ENCODE peak calls at places on chromosomes 11 and 22, in ten cellular contexts. X is left ventricle myocardium inferior, D is cardiac fibroblast, W is ascending aorta, Q is hepatocyte, G is adrenal gland, S is Calu3, R is AG09309, F is CD14-positive monocyte, E is heart left ventricle. P is an unnamed sample.

GRCh38 chr11:110125632-110126031 is 32.4 kb downstream of the ZC3H12C start:
- DNase-seq in X (no peak), G (peak), R (no peak), Q (peak), S (no peak), W (no peak), D (peak), F (no peak), E (no peak), P (peak)

GRCh38 chr11:111418436-111418787 is 39.3 kb upstream of the POU2AF1 start:
- DNase-seq in X (no peak), S (no peak), D (no peak), F (no peak), Q (no peak), G (no peak), W (no peak), E (no peak), R (no peak), P (no peak)

GRCh38 chr11:61415381-61415780 is 14.4 kb downstream of the CPSF7 start:
- DNase-seq in S (no peak), W (no peak), R (no peak), Q (no peak), X (no peak), E (no peak), F (no peak), D (no peak), G (no peak), P (no peak)

GRCh38 chr11:1128333-1129142 is 29.2 kb upstream of the MUC5AC start:
- DNase-seq in W (peak), S (peak), F (no peak), G (no peak), Q (no peak), D (no peak), E (no peak), X (no peak), R (no peak), P (no peak)

GRCh38 chr11:112219476-112220232 is 6.6 kb upstream of the PTS start:
- DNase-seq in G (peak), S (peak), F (no peak), D (peak), W (peak), X (no peak), R (peak), E (no peak), Q (peak), P (peak)

GRCh38 chr11:78082146-78082545 is 2.5 kb upstream of the NDUFC2 start:
- DNase-seq in S (no peak), X (no peak), Q (no peak), E (no peak), F (no peak), D (no peak), W (no peak), G (no peak), R (no peak), P (no peak)

GRCh38 chr22:44988671-44989070 is 21.1 kb downstream of the PHF21B start:
- DNase-seq in S (no peak), Q (no peak), E (no peak), G (no peak), W (no peak), X (no peak), R (no peak), F (no peak), D (no peak), P (no peak)

GRCh38 chr11:131425285-131425684 is 54.9 kb downstream of the NTM start:
- DNase-seq in S (no peak), D (no peak), X (no peak), W (no peak), R (no peak), F (no peak), E (no peak), G (no peak), Q (no peak), P (no peak)

GRCh38 chr22:45082795-45083194 is 73.0 kb upstream of the PHF21B start:
- DNase-seq in X (no peak), F (no peak), E (no peak), R (no peak), Q (no peak), S (peak), D (peak), W (no peak), G (no peak), P (no peak)

GRCh38 chr11:35144811-35145210 is 5.8 kb downstream of the CD44 start:
- DNase-seq in E (no peak), W (no peak), Q (no peak), S (no peak), X (no peak), F (no peak), R (no peak), D (peak), G (no peak), P (no peak)

GRCh38 chr22:19224985-19225384 is 46.4 kb upstream of the SLC25A1 start:
- DNase-seq in Q (no peak), X (no peak), D (no peak), S (no peak), R (no peak), W (no peak), E (no peak), F (no peak), G (no peak), P (no peak)

GRCh38 chr11:108063410-108063809 is 54.7 kb downstream of the CUL5 start:
- DNase-seq in S (no peak), Q (no peak), D (no peak), E (no peak), X (no peak), W (no peak), R (no peak), G (no peak), F (no peak), P (no peak)

GRCh38 chr11:74278721-74279148 is 32.7 kb downstream of the P4HA3 start:
- DNase-seq in X (peak), D (peak), F (no peak), R (peak), W (peak), E (peak), S (no peak), Q (peak), G (peak), P (peak)

GRCh38 chr11:117580866-117581265 is 216.2 kb downstream of the DSCAML1 start:
- DNase-seq in G (no peak), X (no peak), S (no peak), R (no peak), E (no peak), Q (no peak), D (no peak), W (no peak), F (no peak), P (no peak)

GRCh38 chr11:128345316-128345715 is 242.0 kb downstream of the ETS1 start:
- DNase-seq in F (no peak), X (no peak), G (no peak), R (no peak), W (no peak), E (no peak), Q (no peak), D (no peak), S (no peak), P (no peak)
- TF ChIP-seq CTCF in F (no peak), X (no peak), G (no peak), R (no peak), W (no peak), E (no peak), Q (no peak), D (no peak), S (no peak), P (no peak)

GRCh38 chr11:133168016-133168415 is 364.3 kb downstream of the OPCML start:
- DNase-seq in Q (no peak), S (no peak), G (no peak), F (no peak), W (no peak), E (no peak), R (no peak), D (no peak), X (no peak), P (no peak)

GRCh38 chr11:133160754-133161153 is 371.5 kb downstream of the OPCML start:
- DNase-seq in G (no peak), E (no peak), Q (no peak), R (no peak), X (no peak), W (no peak), F (no peak), S (no peak), D (no peak), P (no peak)

GRCh38 chr11:133162228-133162627 is 370.1 kb downstream of the OPCML start:
- DNase-seq in Q (peak), F (no peak), W (no peak), X (no peak), G (no peak), D (no peak), R (no peak), E (no peak), S (no peak), P (no peak)

GRCh38 chr11:133163463-133164419 is 368.6 kb downstream of the OPCML start:
- DNase-seq in S (peak), R (peak), W (no peak), X (no peak), Q (peak), E (peak), G (no peak), F (no peak), D (peak), P (peak)

GRCh38 chr11:133164986-133165385 is 367.3 kb downstream of the OPCML start:
- DNase-seq in W (no peak), E (no peak), Q (no peak), G (no peak), F (no peak), X (no peak), D (no peak), S (no peak), R (no peak), P (no peak)
- TF ChIP-seq CTCF in W (no peak), E (no peak), Q (no peak), G (no peak), F (no peak), X (no peak), D (no peak), S (no peak), R (no peak), P (no peak)

GRCh38 chr11:16365456-16366355 is 9.4 kb upstream of the SOX6 start:
- DNase-seq in G (no peak), D (no peak), E (no peak), R (no peak), S (no peak), F (no peak), X (no peak), Q (no peak), W (no peak), P (no peak)

GRCh38 chr11:16363709-16364108 is 7.4 kb upstream of the SOX6 start:
- DNase-seq in Q (no peak), W (no peak), X (no peak), R (no peak), G (no peak), F (no peak), D (no peak), S (no peak), E (no peak), P (no peak)

GRCh38 chr11:16372355-16372754 is 16.0 kb upstream of the SOX6 start:
- DNase-seq in X (no peak), S (no peak), W (no peak), E (no peak), F (no peak), D (no peak), G (no peak), Q (no peak), R (no peak), P (no peak)

GRCh38 chr11:16364250-16364649 is 7.9 kb upstream of the SOX6 start:
- DNase-seq in G (no peak), W (no peak), Q (no peak), S (no peak), E (no peak), X (no peak), R (no peak), D (no peak), F (no peak), P (no peak)

DNA sequence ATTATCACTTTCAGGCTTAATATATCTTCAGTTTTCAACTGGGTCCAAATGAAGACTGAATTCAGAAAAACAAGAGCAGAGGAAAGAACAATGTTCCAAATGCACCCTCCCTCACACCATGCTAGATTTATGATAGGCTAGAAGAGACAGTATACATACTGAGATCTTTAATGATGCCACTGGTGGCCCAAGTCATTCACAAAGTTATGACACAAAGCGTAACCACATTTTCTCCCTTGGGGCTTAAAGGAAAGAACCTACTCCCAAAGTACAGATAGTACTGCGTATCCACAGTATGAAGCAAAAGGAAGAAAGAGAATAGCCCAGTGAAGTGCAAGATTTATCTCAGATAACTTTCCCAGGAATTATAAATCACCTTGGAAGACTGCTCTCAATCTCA is 10.9 kb upstream of the SOX6 start:
- DNase-seq in F (no peak), E (no peak), R (no peak), Q (no peak), S (no peak), X (no peak), D (no peak), G (no peak), W (no peak), P (no peak)
- TF ChIP-seq CTCF in F (no peak), E (no peak), R (no peak), Q (no peak), S (no peak), X (no peak), D (no peak), G (no peak), W (no peak), P (no peak)

DNA sequence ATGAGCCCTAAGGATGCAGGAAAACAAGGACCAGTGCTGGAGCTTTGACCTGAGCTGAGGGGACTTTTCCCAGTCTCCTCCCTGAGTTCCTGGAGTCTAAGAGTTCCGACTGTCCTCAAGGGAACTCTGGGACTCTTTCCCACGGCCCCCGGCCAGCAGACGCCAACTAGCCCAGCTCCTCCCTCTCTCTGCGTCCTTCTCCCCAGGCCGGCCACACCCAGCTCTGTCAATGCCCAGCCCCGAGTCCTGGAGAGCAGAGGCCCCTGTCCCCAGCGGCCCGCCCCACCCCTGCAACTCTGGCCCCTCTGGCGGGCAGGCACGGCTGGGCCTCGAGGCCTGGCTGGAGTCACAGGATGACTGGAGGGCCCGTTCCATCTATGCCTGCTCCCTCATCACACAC is 29.8 kb downstream of the NECTIN1 start:
- DNase-seq in R (no peak), W (peak), E (peak), F (no peak), X (peak), D (peak), Q (peak), G (peak), S (no peak), P (no peak)
- TF ChIP-seq CTCF in R (no peak), W (no peak), E (no peak), F (no peak), X (no peak), D (no peak), Q (no peak), G (no peak), S (no peak), P (no peak)

DNA sequence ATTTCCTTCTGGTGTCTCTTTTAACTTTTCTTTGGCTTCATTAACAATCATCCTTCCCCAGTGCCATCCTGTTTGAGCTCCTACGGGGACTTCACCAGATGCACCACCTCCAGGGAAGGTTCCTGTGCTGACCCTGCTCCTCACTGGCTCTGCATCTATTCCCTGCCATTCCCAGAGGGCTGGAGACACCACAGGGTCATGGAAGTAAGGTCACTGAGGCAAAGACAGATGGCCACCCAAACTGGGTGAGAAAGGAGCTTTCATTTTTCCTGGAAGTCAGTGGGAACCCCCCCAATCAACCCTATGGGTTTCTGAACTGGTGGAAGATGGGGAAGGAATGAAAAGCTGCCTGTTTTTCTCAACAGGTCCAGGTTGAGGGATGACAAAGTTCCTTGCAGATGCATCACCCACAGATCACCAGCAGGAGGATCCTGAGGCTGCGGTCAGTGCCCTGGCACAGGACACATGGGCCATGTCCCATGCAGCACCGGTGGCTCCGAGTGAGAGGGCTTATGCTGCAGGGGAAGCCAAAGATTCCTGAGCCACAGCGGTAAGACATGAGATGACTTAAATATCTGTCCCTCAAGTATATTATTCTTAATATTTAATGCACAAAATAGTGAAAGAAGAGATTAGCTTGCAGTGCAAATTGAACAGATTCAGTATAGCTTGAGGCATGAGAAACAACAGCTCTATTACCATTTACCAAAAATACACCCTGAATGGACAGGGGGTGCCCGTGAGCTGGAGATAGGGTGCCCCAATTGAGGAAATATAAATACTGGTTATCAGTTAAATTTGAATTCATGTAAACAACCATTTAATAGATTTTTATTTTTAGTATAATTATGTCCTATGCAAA is 73.0 kb upstream of the VPREB1 start:
- DNase-seq in G (no peak), X (no peak), F (no peak), R (no peak), Q (peak), W (no peak), S (peak), E (no peak), D (peak), P (no peak)
- TF ChIP-seq CTCF in G (no peak), X (peak), F (peak), R (peak), Q (no peak), W (no peak), S (peak), E (no peak), D (peak), P (peak)

GRCh38 chr11:13834463-13834862 is 128.1 kb upstream of the SPON1 start:
- DNase-seq in E (no peak), F (no peak), D (no peak), Q (no peak), W (no peak), G (no peak), S (no peak), R (no peak), X (no peak), P (no peak)
- TF ChIP-seq CTCF in E (no peak), F (peak), D (peak), Q (no peak), W (no peak), G (no peak), S (peak), R (peak), X (no peak), P (peak)

P was measured in HFFc6.